ENCODE peak calls at places on chromosomes 5 and 9, in four cellular contexts. B is HepG2, F is GM12878, P is K562. A is an unnamed sample.

GRCh38 chr5:138968601-138969000 is 93.5 kb upstream of the LRRTM2 start:
- DNase-seq in B (no peak), F (no peak), P (no peak), A (no peak)

GRCh38 chr9:20940447-20941176 is 90.8 kb downstream of the HACD4 start:
- DNase-seq in B (no peak), F (no peak), P (no peak), A (peak; percentile 4)

GRCh38 chr9:16247188-16247875 is 623.1 kb downstream of the BNC2 start:
- DNase-seq in B (no peak), F (no peak), P (no peak), A (no peak)

GRCh38 chr9:89361816-89362646 is 43.7 kb downstream of the SECISBP2 start:
- DNase-seq in B (no peak), F (no peak), P (no peak), A (no peak)

GRCh38 chr9:70835323-70835722 is 286.1 kb downstream of the TRPM3 start:
- DNase-seq in B (no peak), F (no peak), P (no peak), A (no peak)

GRCh38 chr5:39622281-39622680 is 197.5 kb upstream of the DAB2 start:
- DNase-seq in B (no peak), F (no peak), P (no peak), A (no peak)

GRCh38 chr5:158234323-158235158 is 375.6 kb upstream of the CLINT1 start:
- DNase-seq in B (no peak), F (no peak), P (no peak), A (no peak)

GRCh38 chr9:128636556-128637530 is 19.8 kb downstream of the DYNC2I2 start:
- DNase-seq in B (no peak), F (no peak), P (no peak), A (peak; percentile 32)

GRCh38 chr5:96125335-96125891 is 163.8 kb upstream of the ELL2 start:
- DNase-seq in B (peak; percentile 92), F (no peak), P (no peak), A (no peak)

GRCh38 chr5:35990941-35991592 is at the start of gene UGT3A1:
- DNase-seq in B (no peak), F (no peak), P (no peak), A (no peak)

GRCh38 chr5:130496215-130496614 is 592.0 kb downstream of the CHSY3 start:
- DNase-seq in B (no peak), F (no peak), P (no peak), A (no peak)

GRCh38 chr5:131280417-131280816 is 16.6 kb downstream of the CDC42SE2 start:
- DNase-seq in B (no peak), F (no peak), P (no peak), A (no peak)

GRCh38 chr9:107667700-107668099 is 178.1 kb upstream of the KLF4 start:
- DNase-seq in B (no peak), F (no peak), P (no peak), A (no peak)

GRCh38 chr5:74629326-74629725 is 11.2 kb downstream of the ENC1 start:
- DNase-seq in B (no peak), F (no peak), P (no peak), A (no peak)

GRCh38 chr5:149959406-149960236 is 937 bp upstream of the SLC26A2 start:
- DNase-seq in B (no peak), F (peak; percentile 43), P (peak; percentile 55), A (peak; percentile 51)

GRCh38 chr5:63262191-63262981 is 683.8 kb downstream of the LRRC70 start:
- DNase-seq in B (no peak), F (no peak), P (no peak), A (no peak)

GRCh38 chr5:160439205-160439600 is 17.5 kb downstream of the PTTG1 start:
- DNase-seq in B (peak; percentile 69), F (peak; percentile 89), P (peak; percentile 84), A (peak; percentile 77)

GRCh38 chr5:102747386-102748166 is 7.5 kb upstream of the PAM start:
- DNase-seq in B (no peak), F (no peak), P (no peak), A (no peak)

GRCh38 chr5:107805819-107806218 is 135.1 kb upstream of the EFNA5 start:
- DNase-seq in B (no peak), F (no peak), P (no peak), A (no peak)

GRCh38 chr9:129962376-129962765 is 80.6 kb downstream of the FNBP1 start:
- DNase-seq in B (no peak), F (no peak), P (no peak), A (no peak)

GRCh38 chr9:32247173-32247572 is 137.3 kb upstream of the ACO1 start:
- DNase-seq in B (no peak), F (no peak), P (no peak), A (no peak)

GRCh38 chr5:91977599-91977998 is 594.5 kb upstream of the ARRDC3 start:
- DNase-seq in B (no peak), F (no peak), P (no peak), A (no peak)

GRCh38 chr5:40781843-40782409 is 16.2 kb downstream of the PRKAA1 start:
- DNase-seq in B (no peak), F (no peak), P (no peak), A (no peak)

GRCh38 chr9:84239341-84239740 is 101.2 kb downstream of the SLC28A3 start:
- DNase-seq in B (no peak), F (no peak), P (no peak), A (no peak)

GRCh38 chr9:133708770-133709611 is 29.2 kb downstream of the SARDH start:
- DNase-seq in B (no peak), F (peak; percentile 7), P (peak; percentile 34), A (no peak)

GRCh38 chr5:68041293-68041692 is 174.3 kb upstream of the PIK3R1 start:
- DNase-seq in B (no peak), F (peak; percentile 56), P (no peak), A (no peak)

GRCh38 chr5:80870442-80870841 is 89.7 kb upstream of the RASGRF2 start:
- DNase-seq in B (no peak), F (no peak), P (no peak), A (no peak)

GRCh38 chr5:11672385-11673085 is 231.7 kb downstream of the CTNND2 start:
- DNase-seq in B (no peak), F (no peak), P (no peak), A (no peak)

GRCh38 chr5:73592546-73592945 is 27.0 kb downstream of the UTP15 start:
- DNase-seq in B (no peak), F (no peak), P (no peak), A (no peak)

GRCh38 chr5:150661086-150661485 is at the start of gene MYOZ3:
- DNase-seq in B (no peak), F (no peak), P (no peak), A (peak; percentile 34)

GRCh38 chr9:4640027-4640426 is 22.1 kb upstream of the PLPP6 start:
- DNase-seq in B (peak; percentile 15), F (no peak), P (peak; percentile 7), A (peak; percentile 53)

GRCh38 chr9:33459115-33459514 is 11.7 kb upstream of the AQP3 start:
- DNase-seq in B (no peak), F (no peak), P (no peak), A (no peak)

GRCh38 chr5:136924490-136924889 is 559.1 kb upstream of the TRPC7 start:
- DNase-seq in B (no peak), F (no peak), P (no peak), A (no peak)

GRCh38 chr9:106886111-106887046 is 23.4 kb downstream of the ZNF462 start:
- DNase-seq in B (no peak), F (no peak), P (no peak), A (no peak)

GRCh38 chr5:1386274-1386717 is 41.4 kb upstream of the CLPTM1L start:
- DNase-seq in B (no peak), F (no peak), P (peak; percentile 38), A (peak; percentile 84)

GRCh38 chr5:85920984-85921383 is 696.8 kb upstream of the COX7C start:
- DNase-seq in B (no peak), F (no peak), P (no peak), A (no peak)

GRCh38 chr9:136282272-136282861 is 21.5 kb downstream of the CCDC187 start:
- DNase-seq in B (no peak), F (no peak), P (peak; percentile 75), A (no peak)
- TF ChIP-seq MXI1 in B (no peak), F (no peak), P (no peak), A (no peak)

GRCh38 chr9:79023134-79023577 is 548.6 kb upstream of the TLE4 start:
- DNase-seq in B (no peak), F (no peak), P (no peak), A (no peak)

GRCh38 chr9:79026311-79026710 is 545.5 kb upstream of the TLE4 start:
- DNase-seq in B (no peak), F (peak; percentile 41), P (no peak), A (no peak)

GRCh38 chr9:79028101-79028500 is 543.7 kb upstream of the TLE4 start:
- DNase-seq in B (no peak), F (no peak), P (no peak), A (no peak)
- TF ChIP-seq SIN3A in B (no peak), F (no peak), P (no peak), A (no peak)

DNA sequence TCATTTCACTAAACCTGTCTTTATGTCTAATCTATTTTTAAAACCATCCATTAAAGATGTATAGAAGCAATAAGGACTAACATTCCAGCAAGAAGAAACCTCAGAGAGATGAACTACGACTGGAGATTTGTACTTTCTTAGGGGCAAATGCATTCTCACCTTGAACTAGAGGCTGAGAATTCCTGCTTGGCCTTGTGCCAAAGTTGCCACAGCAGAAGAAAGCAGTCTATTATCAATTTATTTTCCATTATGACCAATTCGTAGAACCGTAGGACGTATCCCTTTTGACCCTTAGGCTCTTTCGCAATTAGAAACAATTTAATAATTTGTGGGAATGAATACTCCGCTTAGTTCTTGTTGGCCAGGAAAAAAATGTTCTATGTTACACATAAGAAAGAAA is 1647.4 kb upstream of the CDH9 start:
- DNase-seq in B (no peak), F (no peak), P (no peak), A (no peak)
- TF ChIP-seq MXI1 in B (no peak), F (no peak), P (no peak), A (no peak)

GRCh38 chr5:124665625-124666024 is 80.8 kb downstream of the ZNF608 start:
- DNase-seq in B (no peak), F (no peak), P (no peak), A (no peak)

GRCh38 chr5:124670672-124671592 is 75.5 kb downstream of the ZNF608 start:
- DNase-seq in B (no peak), F (no peak), P (no peak), A (no peak)

GRCh38 chr5:124668353-124669299 is 77.8 kb downstream of the ZNF608 start:
- DNase-seq in B (no peak), F (no peak), P (no peak), A (no peak)

GRCh38 chr5:124669300-124669648 is 77.2 kb downstream of the ZNF608 start:
- DNase-seq in B (no peak), F (no peak), P (no peak), A (no peak)

DNA sequence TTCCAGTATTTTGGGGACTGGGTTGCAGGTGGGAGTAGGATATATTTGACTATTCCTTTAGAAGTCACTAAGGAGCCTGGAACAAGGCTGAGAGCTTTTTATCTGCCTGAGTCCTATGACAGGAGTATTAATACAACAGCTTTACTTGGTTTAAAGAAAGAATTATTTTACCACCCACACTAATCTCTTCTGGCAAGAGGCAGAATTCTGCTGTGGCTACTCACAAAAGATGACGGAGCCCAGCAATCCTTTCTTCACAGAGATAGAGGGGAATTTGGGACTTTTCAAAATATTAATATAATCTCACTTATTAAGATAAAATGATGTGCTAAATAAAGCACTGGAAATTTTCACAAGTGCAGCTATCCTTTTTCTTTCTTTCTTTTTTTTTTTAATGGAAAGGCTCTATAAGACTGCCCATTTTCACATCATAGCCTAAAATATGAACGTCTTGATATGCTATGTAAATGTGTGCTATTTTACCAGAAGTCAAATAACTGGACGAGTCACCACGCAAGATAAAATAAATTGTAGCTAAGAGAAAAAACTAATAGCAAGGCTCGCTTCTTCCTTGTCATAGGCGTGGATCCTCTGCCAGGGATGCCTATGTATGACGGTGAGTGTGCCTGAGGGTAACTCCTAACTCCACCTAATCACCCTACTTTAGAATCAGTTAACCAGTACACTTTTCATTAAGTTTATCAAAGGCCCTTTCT is 76.3 kb downstream of the ZNF608 start:
- DNase-seq in B (no peak), F (no peak), P (no peak), A (no peak)
- TF ChIP-seq SIN3A in B (no peak), F (no peak), P (no peak), A (no peak)